ENCODE peak calls at places on chromosomes 2 and 18, in four cellular contexts. R, C, Y and H are unnamed samples.

GRCh38 chr2:106581755-106582430 is 94.7 kb downstream of the CD8B2 start:
- DNase-seq in R (no peak), C (peak; percentile 81), Y (peak; percentile 68), H (peak; percentile 69)

GRCh38 chr18:73545497-73545896 is 602.1 kb downstream of the FBXO15 start:
- DNase-seq in R (no peak), C (no peak), Y (no peak), H (no peak)

GRCh38 chr18:55318864-55319516 is 269.0 kb downstream of the TCF4 start:
- DNase-seq in R (no peak), C (peak; percentile 63), Y (no peak), H (no peak)

GRCh38 chr2:191678437-191679110 is 638 bp downstream of the NABP1 start:
- DNase-seq in R (peak; percentile 18), C (peak; percentile 53), Y (peak; percentile 40), H (peak; percentile 65)

GRCh38 chr2:128664499-128664971 is 345.9 kb upstream of the HS6ST1 start:
- DNase-seq in R (no peak), C (no peak), Y (no peak), H (no peak)

GRCh38 chr18:51514128-51514527 is 316.6 kb upstream of the MEX3C start:
- DNase-seq in R (no peak), C (no peak), Y (no peak), H (no peak)

GRCh38 chr2:11539317-11540147 is 5.7 kb downstream of the GREB1 start:
- DNase-seq in R (no peak), C (no peak), Y (no peak), H (peak; percentile 90)

GRCh38 chr2:56185101-56185581 is 1.4 kb downstream of the CCDC85A start:
- DNase-seq in R (no peak), C (peak; percentile 8), Y (peak; percentile 49), H (peak; percentile 45)

GRCh38 chr2:196168181-196168580 is 3.2 kb downstream of the STK17B start:
- DNase-seq in R (no peak), C (no peak), Y (no peak), H (no peak)

GRCh38 chr2:72204156-72204781 is 56.6 kb upstream of the CYP26B1 start:
- DNase-seq in R (no peak), C (peak; percentile 55), Y (no peak), H (no peak)

GRCh38 chr18:35968278-35968880 is 4.1 kb upstream of the RMP24 start:
- DNase-seq in R (no peak), C (no peak), Y (no peak), H (no peak)

GRCh38 chr18:46939337-46939963 is 22.0 kb downstream of the KATNAL2 start:
- DNase-seq in R (no peak), C (peak; percentile 51), Y (no peak), H (no peak)

GRCh38 chr2:45458909-45459563 is 152.0 kb downstream of the SRBD1 start:
- DNase-seq in R (no peak), C (peak; percentile 75), Y (peak; percentile 30), H (no peak)

GRCh38 chr2:240639566-240639965 is 14.3 kb downstream of the GPR35 start:
- DNase-seq in R (no peak), C (no peak), Y (no peak), H (no peak)

GRCh38 chr2:42385225-42385624 is 24.2 kb upstream of the COX7A2L start:
- DNase-seq in R (no peak), C (peak; percentile 12), Y (no peak), H (peak; percentile 55)

GRCh38 chr2:31268344-31268743 is 34.4 kb downstream of the EHD3 start:
- DNase-seq in R (no peak), C (no peak), Y (no peak), H (no peak)

GRCh38 chr2:219045937-219046550 is 4.7 kb upstream of the CFAP65 start:
- DNase-seq in R (no peak), C (peak; percentile 64), Y (no peak), H (peak; percentile 44)

GRCh38 chr2:86671304-86671981 is 47.8 kb upstream of the RNF103 start:
- DNase-seq in R (no peak), C (peak; percentile 64), Y (peak; percentile 29), H (peak; percentile 26)

GRCh38 chr2:181104512-181105121 is 124.2 kb downstream of the UBE2E3 start:
- DNase-seq in R (no peak), C (peak; percentile 81), Y (no peak), H (peak; percentile 20)

GRCh38 chr2:127081826-127082633 is 24.9 kb downstream of the BIN1 start:
- DNase-seq in R (peak; percentile 59), C (peak; percentile 74), Y (no peak), H (no peak)

GRCh38 chr2:198880986-198881385 is 576.8 kb downstream of the SATB2 start:
- DNase-seq in R (no peak), C (no peak), Y (no peak), H (no peak)

GRCh38 chr18:65942854-65943253 is 192.0 kb downstream of the CDH7 start:
- DNase-seq in R (no peak), C (no peak), Y (no peak), H (no peak)

GRCh38 chr2:29489568-29489967 is 374.4 kb downstream of the CLIP4 start:
- DNase-seq in R (no peak), C (no peak), Y (no peak), H (no peak)

GRCh38 chr18:52288403-52289004 is 51.5 kb upstream of the DCC start:
- DNase-seq in R (no peak), C (peak; percentile 3), Y (no peak), H (peak; percentile 55)

GRCh38 chr2:3726511-3726910 is 23.1 kb downstream of the DCDC2C start:
- DNase-seq in R (no peak), C (no peak), Y (no peak), H (no peak)

GRCh38 chr2:10378189-10378588 is 69.9 kb downstream of the ODC1 start:
- DNase-seq in R (no peak), C (no peak), Y (no peak), H (no peak)

GRCh38 chr18:13256444-13257305 is 38.1 kb downstream of the LDLRAD4 start:
- DNase-seq in R (no peak), C (no peak), Y (peak; percentile 18), H (no peak)

GRCh38 chr2:111055735-111056134 is 65.0 kb upstream of the BCL2L11 start:
- DNase-seq in R (no peak), C (no peak), Y (no peak), H (no peak)

GRCh38 chr2:26299488-26300092 is 46.4 kb upstream of the SELENOI start:
- DNase-seq in R (no peak), C (peak; percentile 77), Y (no peak), H (peak; percentile 47)

GRCh38 chr2:26298286-26298637 is 47.7 kb upstream of the SELENOI start:
- DNase-seq in R (no peak), C (no peak), Y (no peak), H (no peak)

GRCh38 chr2:26298638-26299393 is 47.1 kb upstream of the SELENOI start:
- DNase-seq in R (no peak), C (peak; percentile 62), Y (no peak), H (peak; percentile 46)

GRCh38 chr2:26302846-26303245 is 43.1 kb upstream of the SELENOI start:
- DNase-seq in R (no peak), C (no peak), Y (peak; percentile 63), H (no peak)

DNA sequence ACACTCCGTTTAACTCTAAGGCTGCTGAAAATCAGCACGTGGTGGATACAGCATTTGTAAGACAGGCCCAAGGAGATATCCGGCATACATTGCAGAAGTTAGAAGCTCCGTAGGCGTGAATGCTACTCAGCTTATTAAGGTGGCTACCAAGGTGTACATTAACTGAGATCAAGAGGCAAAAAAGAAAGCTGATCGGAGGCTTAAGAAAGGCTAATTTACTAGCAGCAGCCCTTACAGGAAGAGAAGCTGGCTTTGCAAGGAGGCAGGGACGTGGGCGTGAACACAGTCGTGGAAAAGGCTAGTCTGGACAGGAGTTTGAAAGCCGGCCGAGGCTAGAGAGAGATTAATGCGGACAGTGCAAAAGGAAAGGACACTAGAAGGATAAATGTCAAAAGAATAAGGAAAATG is 45.7 kb upstream of the SELENOI start:
- DNase-seq in R (no peak), C (peak; percentile 67), Y (peak; percentile 45), H (peak; percentile 57)
- H3K27ac ChIP-seq in R (peak overlapping the region; percentile 59), C (no peak overlapping the region), Y (peak overlapping the region; percentile 81), H (peak overlapping the region; percentile 84)

GRCh38 chr2:202001826-202002225 is 31.8 kb upstream of the FZD7 start:
- DNase-seq in R (no peak), C (no peak), Y (no peak), H (no peak)
- H3K27ac ChIP-seq in R (no peak overlapping the region), C (no peak overlapping the region), Y (no peak overlapping the region), H (no peak overlapping the region)

DNA sequence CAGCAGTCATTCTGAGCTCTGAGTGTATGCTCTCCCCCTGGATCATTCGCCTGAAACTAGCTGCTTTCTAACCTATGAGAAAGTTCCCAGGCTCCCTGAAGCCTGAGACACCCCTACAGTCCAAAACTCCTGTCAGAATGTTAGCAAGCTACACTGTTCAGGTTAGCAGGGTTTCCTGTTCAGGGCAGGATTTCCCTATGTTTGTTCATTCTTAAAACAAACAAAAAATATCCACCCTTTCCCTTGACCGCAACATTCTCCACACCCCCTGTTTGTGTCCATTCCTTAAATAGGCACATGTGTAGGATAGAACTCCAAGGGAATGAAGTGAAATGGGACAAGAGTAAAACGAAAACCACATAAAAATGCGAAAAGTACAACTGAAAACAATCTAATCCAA is 83.1 kb downstream of the KLF7 start:
- DNase-seq in R (no peak), C (no peak), Y (no peak), H (no peak)
- H3K27ac ChIP-seq in R (no peak overlapping the region), C (no peak overlapping the region), Y (peak overlapping the region; percentile 45), H (no peak overlapping the region)

GRCh38 chr18:75782826-75783225 is 355.3 kb upstream of the SMIM21 start:
- DNase-seq in R (no peak), C (no peak), Y (no peak), H (no peak)
- H3K27ac ChIP-seq in R (no peak overlapping the region), C (no peak overlapping the region), Y (no peak overlapping the region), H (no peak overlapping the region)

GRCh38 chr2:5494212-5494611 is 198.0 kb upstream of the SOX11 start:
- DNase-seq in R (no peak), C (no peak), Y (no peak), H (no peak)
- H3K27ac ChIP-seq in R (no peak overlapping the region), C (no peak overlapping the region), Y (no peak overlapping the region), H (no peak overlapping the region)

DNA sequence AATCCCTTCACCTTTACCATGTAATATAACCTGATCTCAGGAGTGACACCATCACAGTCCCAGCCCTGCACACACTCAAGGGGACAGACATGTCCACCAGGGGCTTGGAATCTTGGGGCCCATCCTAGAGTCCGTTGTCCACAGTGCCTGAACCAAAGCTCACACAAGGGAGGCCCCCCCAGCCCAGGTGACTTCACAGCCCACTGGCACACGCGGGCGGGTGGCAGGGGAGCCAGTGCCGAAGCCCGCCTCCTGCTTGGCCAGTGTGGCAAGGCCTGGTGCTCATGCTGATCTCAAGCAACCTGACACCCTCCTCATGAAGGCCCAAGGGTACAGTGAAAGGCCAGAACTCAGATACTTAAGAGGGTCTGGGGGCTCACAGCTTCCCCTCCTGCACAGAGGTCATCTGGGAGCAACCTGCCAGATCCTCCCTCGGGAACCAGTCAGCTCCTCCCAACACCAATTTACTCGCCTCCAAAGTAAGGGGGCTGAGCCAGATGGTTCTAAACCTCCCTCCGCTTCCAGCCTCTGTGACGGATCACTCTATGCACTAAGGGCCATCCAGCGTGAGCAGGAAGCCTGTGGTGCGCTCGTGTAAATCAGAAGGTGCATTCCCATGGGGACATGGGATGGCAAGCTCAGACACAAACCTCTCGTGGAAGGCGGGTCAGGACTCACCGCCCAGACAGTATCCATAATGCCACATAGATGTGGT is 3.2 kb upstream of the RAB17 start:
- DNase-seq in R (no peak), C (no peak), Y (no peak), H (no peak)
- H3K27ac ChIP-seq in R (no peak overlapping the region), C (peak overlapping the region; percentile 87), Y (peak overlapping the region; percentile 79), H (no peak overlapping the region)

GRCh38 chr2:188610050-188610444 is 318.4 kb downstream of the GULP1 start:
- DNase-seq in R (no peak), C (no peak), Y (no peak), H (no peak)
- H3K27ac ChIP-seq in R (no peak overlapping the region), C (no peak overlapping the region), Y (no peak overlapping the region), H (no peak overlapping the region)

GRCh38 chr2:216189410-216189809 is 80.3 kb downstream of the XRCC5 start:
- DNase-seq in R (no peak), C (no peak), Y (no peak), H (no peak)
- H3K27ac ChIP-seq in R (no peak overlapping the region), C (no peak overlapping the region), Y (no peak overlapping the region), H (peak overlapping the region; percentile 40)